ENCODE peak calls at places on chromosomes 3 and 15, in ten cellular contexts. One of them, this sample, is unnamed.

GRCh38 chr3:72347819-72348319 is 500.4 kb downstream of the SHQ1 start:
- DNase-seq in tibial nerve: peak; percentile 82
- DNase-seq in mesothelial cell of epicardium: no peak
- DNase-seq in ascending aorta: peak; percentile 95
- DNase-seq in epithelial cell of esophagus: peak; percentile 61
- DNase-seq in endothelial cell: no peak
- DNase-seq in WERI-Rb-1: no peak
- DNase-seq in activated B cell treated with CpG ODN at 0.5 μM for 24 hours: no peak
- DNase-seq in neural progenitor cell: peak; percentile 62
- DNase-seq in GM13976: no peak
- DNase-seq in this sample: no peak

GRCh38 chr3:46208167-46208704 is at the start of gene CCR1:
- DNase-seq in tibial nerve: peak; percentile 56
- DNase-seq in mesothelial cell of epicardium: no peak
- DNase-seq in ascending aorta: peak; percentile 72
- DNase-seq in epithelial cell of esophagus: peak; percentile 49
- DNase-seq in endothelial cell: peak; percentile 35
- DNase-seq in WERI-Rb-1: no peak
- DNase-seq in activated B cell treated with CpG ODN at 0.5 μM for 24 hours: no peak
- DNase-seq in neural progenitor cell: peak; percentile 66
- DNase-seq in GM13976: peak; percentile 55
- DNase-seq in this sample: no peak

GRCh38 chr3:22923686-22924085 is 279.4 kb upstream of the UBE2E2 start:
- DNase-seq in tibial nerve: no peak
- DNase-seq in mesothelial cell of epicardium: no peak
- DNase-seq in ascending aorta: no peak
- DNase-seq in epithelial cell of esophagus: no peak
- DNase-seq in endothelial cell: no peak
- DNase-seq in WERI-Rb-1: no peak
- DNase-seq in activated B cell treated with CpG ODN at 0.5 μM for 24 hours: no peak
- DNase-seq in neural progenitor cell: no peak
- DNase-seq in GM13976: no peak
- DNase-seq in this sample: no peak

GRCh38 chr3:155065537-155065936 is 14.6 kb upstream of the MME start:
- DNase-seq in tibial nerve: no peak
- DNase-seq in mesothelial cell of epicardium: no peak
- DNase-seq in ascending aorta: no peak
- DNase-seq in epithelial cell of esophagus: peak; percentile 97
- DNase-seq in endothelial cell: no peak
- DNase-seq in WERI-Rb-1: no peak
- DNase-seq in activated B cell treated with CpG ODN at 0.5 μM for 24 hours: no peak
- DNase-seq in neural progenitor cell: no peak
- DNase-seq in GM13976: no peak
- DNase-seq in this sample: peak; percentile 79

GRCh38 chr3:100006570-100007271 is 107.6 kb downstream of the FILIP1L start:
- DNase-seq in tibial nerve: no peak
- DNase-seq in mesothelial cell of epicardium: no peak
- DNase-seq in ascending aorta: no peak
- DNase-seq in epithelial cell of esophagus: peak; percentile 51
- DNase-seq in endothelial cell: no peak
- DNase-seq in WERI-Rb-1: no peak
- DNase-seq in activated B cell treated with CpG ODN at 0.5 μM for 24 hours: no peak
- DNase-seq in neural progenitor cell: no peak
- DNase-seq in GM13976: no peak
- DNase-seq in this sample: no peak

GRCh38 chr3:11808231-11808630 is 38.5 kb downstream of the TAMM41 start:
- DNase-seq in tibial nerve: no peak
- DNase-seq in mesothelial cell of epicardium: no peak
- DNase-seq in ascending aorta: no peak
- DNase-seq in epithelial cell of esophagus: no peak
- DNase-seq in endothelial cell: no peak
- DNase-seq in WERI-Rb-1: no peak
- DNase-seq in activated B cell treated with CpG ODN at 0.5 μM for 24 hours: no peak
- DNase-seq in neural progenitor cell: no peak
- DNase-seq in GM13976: no peak
- DNase-seq in this sample: no peak

GRCh38 chr15:47460775-47461174 is 256.5 kb upstream of the SEMA6D start:
- DNase-seq in tibial nerve: no peak
- DNase-seq in mesothelial cell of epicardium: no peak
- DNase-seq in ascending aorta: no peak
- DNase-seq in epithelial cell of esophagus: peak; percentile 81
- DNase-seq in endothelial cell: no peak
- DNase-seq in WERI-Rb-1: no peak
- DNase-seq in activated B cell treated with CpG ODN at 0.5 μM for 24 hours: no peak
- DNase-seq in neural progenitor cell: no peak
- DNase-seq in GM13976: no peak
- DNase-seq in this sample: no peak

GRCh38 chr3:39849992-39850706 is 40.7 kb downstream of the MYRIP start:
- DNase-seq in tibial nerve: no peak
- DNase-seq in mesothelial cell of epicardium: no peak
- DNase-seq in ascending aorta: no peak
- DNase-seq in epithelial cell of esophagus: no peak
- DNase-seq in endothelial cell: no peak
- DNase-seq in WERI-Rb-1: no peak
- DNase-seq in activated B cell treated with CpG ODN at 0.5 μM for 24 hours: no peak
- DNase-seq in neural progenitor cell: no peak
- DNase-seq in GM13976: no peak
- DNase-seq in this sample: no peak

GRCh38 chr3:172595648-172596393 is 72.6 kb upstream of the TNFSF10 start:
- DNase-seq in tibial nerve: peak; percentile 64
- DNase-seq in mesothelial cell of epicardium: no peak
- DNase-seq in ascending aorta: peak; percentile 67
- DNase-seq in epithelial cell of esophagus: peak; percentile 80
- DNase-seq in endothelial cell: no peak
- DNase-seq in WERI-Rb-1: peak; percentile 24
- DNase-seq in activated B cell treated with CpG ODN at 0.5 μM for 24 hours: no peak
- DNase-seq in neural progenitor cell: peak; percentile 60
- DNase-seq in GM13976: peak; percentile 76
- DNase-seq in this sample: peak; percentile 71

GRCh38 chr3:2099028-2099671 is 484 bp downstream of the CNTN4 start:
- DNase-seq in tibial nerve: no peak
- DNase-seq in mesothelial cell of epicardium: peak; percentile 68
- DNase-seq in ascending aorta: peak; percentile 68
- DNase-seq in epithelial cell of esophagus: no peak
- DNase-seq in endothelial cell: no peak
- DNase-seq in WERI-Rb-1: peak; percentile 62
- DNase-seq in activated B cell treated with CpG ODN at 0.5 μM for 24 hours: no peak
- DNase-seq in neural progenitor cell: peak; percentile 79
- DNase-seq in GM13976: peak; percentile 20
- DNase-seq in this sample: no peak

GRCh38 chr3:41158947-41159346 is 40.4 kb upstream of the CTNNB1 start:
- DNase-seq in tibial nerve: no peak
- DNase-seq in mesothelial cell of epicardium: no peak
- DNase-seq in ascending aorta: no peak
- DNase-seq in epithelial cell of esophagus: peak; percentile 96
- DNase-seq in endothelial cell: no peak
- DNase-seq in WERI-Rb-1: no peak
- DNase-seq in activated B cell treated with CpG ODN at 0.5 μM for 24 hours: no peak
- DNase-seq in neural progenitor cell: no peak
- DNase-seq in GM13976: no peak
- DNase-seq in this sample: no peak

GRCh38 chr15:78810003-78810376 is 1.3 kb downstream of the ADAMTS7 start:
- DNase-seq in tibial nerve: no peak
- DNase-seq in mesothelial cell of epicardium: no peak
- DNase-seq in ascending aorta: no peak
- DNase-seq in epithelial cell of esophagus: no peak
- DNase-seq in endothelial cell: no peak
- DNase-seq in WERI-Rb-1: no peak
- DNase-seq in activated B cell treated with CpG ODN at 0.5 μM for 24 hours: no peak
- DNase-seq in neural progenitor cell: no peak
- DNase-seq in GM13976: no peak
- DNase-seq in this sample: no peak

GRCh38 chr15:78811124-78811824 is at the start of gene ADAMTS7:
- DNase-seq in tibial nerve: peak; percentile 42
- DNase-seq in mesothelial cell of epicardium: peak; percentile 86
- DNase-seq in ascending aorta: peak; percentile 86
- DNase-seq in epithelial cell of esophagus: peak; percentile 53
- DNase-seq in endothelial cell: peak; percentile 88
- DNase-seq in WERI-Rb-1: peak; percentile 85
- DNase-seq in activated B cell treated with CpG ODN at 0.5 μM for 24 hours: peak; percentile 65
- DNase-seq in neural progenitor cell: peak; percentile 96
- DNase-seq in GM13976: peak; percentile 95
- DNase-seq in this sample: no peak

GRCh38 chr15:78810377-78811123 is 714 bp downstream of the ADAMTS7 start:
- DNase-seq in tibial nerve: peak; percentile 42
- DNase-seq in mesothelial cell of epicardium: peak; percentile 73
- DNase-seq in ascending aorta: peak; percentile 77
- DNase-seq in epithelial cell of esophagus: peak; percentile 16
- DNase-seq in endothelial cell: peak; percentile 63
- DNase-seq in WERI-Rb-1: peak; percentile 40
- DNase-seq in activated B cell treated with CpG ODN at 0.5 μM for 24 hours: peak; percentile 36
- DNase-seq in neural progenitor cell: peak; percentile 74
- DNase-seq in GM13976: peak; percentile 67
- DNase-seq in this sample: no peak

GRCh38 chr15:78807359-78807758 is 3.9 kb downstream of the ADAMTS7 start:
- DNase-seq in tibial nerve: no peak
- DNase-seq in mesothelial cell of epicardium: no peak
- DNase-seq in ascending aorta: no peak
- DNase-seq in epithelial cell of esophagus: no peak
- DNase-seq in endothelial cell: no peak
- DNase-seq in WERI-Rb-1: no peak
- DNase-seq in activated B cell treated with CpG ODN at 0.5 μM for 24 hours: no peak
- DNase-seq in neural progenitor cell: no peak
- DNase-seq in GM13976: no peak
- DNase-seq in this sample: no peak

GRCh38 chr15:78808550-78808949 is 2.7 kb downstream of the ADAMTS7 start:
- DNase-seq in tibial nerve: no peak
- DNase-seq in mesothelial cell of epicardium: no peak
- DNase-seq in ascending aorta: no peak
- DNase-seq in epithelial cell of esophagus: peak; percentile 54
- DNase-seq in endothelial cell: no peak
- DNase-seq in WERI-Rb-1: peak; percentile 33
- DNase-seq in activated B cell treated with CpG ODN at 0.5 μM for 24 hours: no peak
- DNase-seq in neural progenitor cell: peak; percentile 63
- DNase-seq in GM13976: peak; percentile 68
- DNase-seq in this sample: no peak
- TF ChIP-seq CTCF in tibial nerve: no peak
- TF ChIP-seq CTCF in mesothelial cell of epicardium: peak; percentile 33
- TF ChIP-seq CTCF in ascending aorta: peak; percentile 29
- TF ChIP-seq CTCF in epithelial cell of esophagus: peak; percentile 43
- TF ChIP-seq CTCF in endothelial cell: peak; percentile 62
- TF ChIP-seq CTCF in WERI-Rb-1: peak; percentile 70
- TF ChIP-seq CTCF in activated B cell treated with CpG ODN at 0.5 μM for 24 hours: no peak
- TF ChIP-seq CTCF in neural progenitor cell: peak; percentile 62
- TF ChIP-seq CTCF in GM13976: no peak
- TF ChIP-seq CTCF in this sample: peak; percentile 69

GRCh38 chr15:28987337-28987736 is 101.6 kb downstream of the APBA2 start:
- DNase-seq in tibial nerve: no peak
- DNase-seq in mesothelial cell of epicardium: no peak
- DNase-seq in ascending aorta: no peak
- DNase-seq in epithelial cell of esophagus: no peak
- DNase-seq in endothelial cell: no peak
- DNase-seq in WERI-Rb-1: no peak
- DNase-seq in activated B cell treated with CpG ODN at 0.5 μM for 24 hours: no peak
- DNase-seq in neural progenitor cell: no peak
- DNase-seq in GM13976: no peak
- DNase-seq in this sample: no peak
- TF ChIP-seq CTCF in tibial nerve: no peak
- TF ChIP-seq CTCF in mesothelial cell of epicardium: no peak
- TF ChIP-seq CTCF in ascending aorta: no peak
- TF ChIP-seq CTCF in epithelial cell of esophagus: no peak
- TF ChIP-seq CTCF in endothelial cell: no peak
- TF ChIP-seq CTCF in WERI-Rb-1: no peak
- TF ChIP-seq CTCF in activated B cell treated with CpG ODN at 0.5 μM for 24 hours: no peak
- TF ChIP-seq CTCF in neural progenitor cell: no peak
- TF ChIP-seq CTCF in GM13976: no peak
- TF ChIP-seq CTCF in this sample: no peak

GRCh38 chr3:153442799-153443487 is 280.9 kb downstream of the RAP2B start:
- DNase-seq in tibial nerve: no peak
- DNase-seq in mesothelial cell of epicardium: no peak
- DNase-seq in ascending aorta: no peak
- DNase-seq in epithelial cell of esophagus: no peak
- DNase-seq in endothelial cell: no peak
- DNase-seq in WERI-Rb-1: no peak
- DNase-seq in activated B cell treated with CpG ODN at 0.5 μM for 24 hours: no peak
- DNase-seq in neural progenitor cell: no peak
- DNase-seq in GM13976: no peak
- DNase-seq in this sample: no peak

GRCh38 chr3:153445817-153446216 is 283.8 kb downstream of the RAP2B start:
- DNase-seq in tibial nerve: no peak
- DNase-seq in mesothelial cell of epicardium: no peak
- DNase-seq in ascending aorta: no peak
- DNase-seq in epithelial cell of esophagus: no peak
- DNase-seq in endothelial cell: no peak
- DNase-seq in WERI-Rb-1: no peak
- DNase-seq in activated B cell treated with CpG ODN at 0.5 μM for 24 hours: no peak
- DNase-seq in neural progenitor cell: no peak
- DNase-seq in GM13976: no peak
- DNase-seq in this sample: no peak

GRCh38 chr3:153442386-153442785 is 280.4 kb downstream of the RAP2B start:
- DNase-seq in tibial nerve: no peak
- DNase-seq in mesothelial cell of epicardium: no peak
- DNase-seq in ascending aorta: no peak
- DNase-seq in epithelial cell of esophagus: peak; percentile 54
- DNase-seq in endothelial cell: no peak
- DNase-seq in WERI-Rb-1: no peak
- DNase-seq in activated B cell treated with CpG ODN at 0.5 μM for 24 hours: no peak
- DNase-seq in neural progenitor cell: no peak
- DNase-seq in GM13976: no peak
- DNase-seq in this sample: no peak

GRCh38 chr3:153440311-153440710 is 278.3 kb downstream of the RAP2B start:
- DNase-seq in tibial nerve: no peak
- DNase-seq in mesothelial cell of epicardium: no peak
- DNase-seq in ascending aorta: no peak
- DNase-seq in epithelial cell of esophagus: no peak
- DNase-seq in endothelial cell: no peak
- DNase-seq in WERI-Rb-1: no peak
- DNase-seq in activated B cell treated with CpG ODN at 0.5 μM for 24 hours: no peak
- DNase-seq in neural progenitor cell: no peak
- DNase-seq in GM13976: no peak
- DNase-seq in this sample: no peak

GRCh38 chr3:153443961-153444360 is 281.9 kb downstream of the RAP2B start:
- DNase-seq in tibial nerve: no peak
- DNase-seq in mesothelial cell of epicardium: no peak
- DNase-seq in ascending aorta: no peak
- DNase-seq in epithelial cell of esophagus: peak; percentile 7
- DNase-seq in endothelial cell: no peak
- DNase-seq in WERI-Rb-1: no peak
- DNase-seq in activated B cell treated with CpG ODN at 0.5 μM for 24 hours: no peak
- DNase-seq in neural progenitor cell: peak; percentile 4
- DNase-seq in GM13976: no peak
- DNase-seq in this sample: no peak
- TF ChIP-seq CTCF in tibial nerve: no peak
- TF ChIP-seq CTCF in mesothelial cell of epicardium: no peak
- TF ChIP-seq CTCF in ascending aorta: no peak
- TF ChIP-seq CTCF in epithelial cell of esophagus: no peak
- TF ChIP-seq CTCF in endothelial cell: no peak
- TF ChIP-seq CTCF in WERI-Rb-1: no peak
- TF ChIP-seq CTCF in activated B cell treated with CpG ODN at 0.5 μM for 24 hours: no peak
- TF ChIP-seq CTCF in neural progenitor cell: peak; percentile 32
- TF ChIP-seq CTCF in GM13976: no peak
- TF ChIP-seq CTCF in this sample: peak; percentile 41

DNA sequence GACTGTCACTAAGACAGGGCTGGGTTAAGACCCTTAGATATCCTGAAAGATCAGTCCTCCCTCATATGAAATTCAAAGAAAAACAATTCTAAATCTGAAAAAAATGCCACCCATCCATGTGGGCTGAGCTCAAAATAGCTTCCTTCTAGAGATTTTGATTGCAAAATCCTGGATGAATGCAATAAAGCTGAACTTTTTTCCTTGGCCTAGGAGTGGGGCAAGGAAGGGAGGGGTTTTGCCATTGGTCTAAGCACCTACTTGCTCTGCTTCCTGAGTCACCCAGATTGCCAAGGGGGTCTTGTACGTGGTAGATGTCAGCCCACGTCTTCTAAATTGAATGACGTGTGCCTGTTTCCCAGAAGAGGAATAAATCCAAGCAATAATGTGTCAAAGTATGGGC is 15.3 kb upstream of the SMAD3 start:
- DNase-seq in tibial nerve: no peak
- DNase-seq in mesothelial cell of epicardium: no peak
- DNase-seq in ascending aorta: peak; percentile 77
- DNase-seq in epithelial cell of esophagus: peak; percentile 92
- DNase-seq in endothelial cell: no peak
- DNase-seq in WERI-Rb-1: no peak
- DNase-seq in activated B cell treated with CpG ODN at 0.5 μM for 24 hours: no peak
- DNase-seq in neural progenitor cell: no peak
- DNase-seq in GM13976: no peak
- DNase-seq in this sample: no peak
- TF ChIP-seq CTCF in tibial nerve: no peak
- TF ChIP-seq CTCF in mesothelial cell of epicardium: no peak
- TF ChIP-seq CTCF in ascending aorta: no peak
- TF ChIP-seq CTCF in epithelial cell of esophagus: no peak
- TF ChIP-seq CTCF in endothelial cell: no peak
- TF ChIP-seq CTCF in WERI-Rb-1: no peak
- TF ChIP-seq CTCF in activated B cell treated with CpG ODN at 0.5 μM for 24 hours: no peak
- TF ChIP-seq CTCF in neural progenitor cell: no peak
- TF ChIP-seq CTCF in GM13976: no peak
- TF ChIP-seq CTCF in this sample: no peak

This sample was measured in epithelial cell of proximal tubule.